ENCODE peak calls at places on chromosomes 13 and 19, in nine cellular contexts. R is hepatocyte, Y is SK-N-SH, V is K562, Q is GM23338, E is body of pancreas, G is neural progenitor cell, H is ascending aorta, L is fibroblast of lung. D is an unnamed sample.

GRCh38 chr19:5588441-5588840 is 20.7 kb upstream of the TINCR start:
- DNase-seq in Q (no peak), E (no peak), V (no peak), G (no peak), H (no peak), L (peak; percentile 69), R (no peak), Y (no peak), D (no peak)

GRCh38 chr19:21604941-21605548 is 99.6 kb downstream of the ZNF429 start:
- DNase-seq in Q (no peak), H (no peak), V (no peak), E (peak; percentile 39), Y (no peak), L (peak; percentile 20), G (no peak), R (no peak), D (no peak)

GRCh38 chr13:52786747-52787146 is 47.1 kb upstream of the CNMD start:
- DNase-seq in Y (no peak), G (no peak), V (no peak), E (no peak), Q (no peak), R (no peak), L (no peak), H (no peak), D (no peak)

GRCh38 chr19:19106061-19106551 is 32.2 kb downstream of the TMEM161A start:
- DNase-seq in H (no peak), L (no peak), Y (no peak), Q (peak; percentile 73), G (peak; percentile 69), R (peak; percentile 52), E (no peak), V (no peak), D (peak; percentile 83)

GRCh38 chr19:35167251-35168119 is 12.9 kb downstream of the FXYD5 start:
- DNase-seq in V (no peak), Y (no peak), E (no peak), Q (no peak), G (no peak), L (no peak), H (no peak), R (no peak), D (peak; percentile 14)

GRCh38 chr13:101289764-101290163 is 126.5 kb downstream of the NALCN start:
- DNase-seq in L (peak; percentile 80), H (no peak), Y (peak; percentile 79), Q (peak; percentile 89), R (peak; percentile 64), V (no peak), G (peak; percentile 87), E (peak; percentile 60), D (peak; percentile 80)

GRCh38 chr19:932647-933552 is 7.1 kb downstream of the ARID3A start:
- DNase-seq in Y (peak; percentile 94), R (no peak), V (no peak), E (peak; percentile 51), L (peak; percentile 93), Q (peak; percentile 74), G (peak; percentile 54), H (no peak), D (peak; percentile 58)

GRCh38 chr13:92806215-92806614 is 420.4 kb upstream of the GPC6 start:
- DNase-seq in Y (no peak), H (no peak), V (no peak), E (peak; percentile 5), Q (no peak), L (peak; percentile 26), G (no peak), R (no peak), D (no peak)

GRCh38 chr19:38196245-38196837 is 27.7 kb downstream of the DPF1 start:
- DNase-seq in H (no peak), G (no peak), Y (no peak), L (no peak), R (no peak), V (no peak), Q (no peak), E (no peak), D (no peak)

GRCh38 chr13:113974304-113975281 is 717 bp upstream of the C13orf46 start:
- DNase-seq in Q (no peak), G (no peak), E (no peak), V (no peak), R (no peak), H (no peak), L (no peak), Y (no peak), D (no peak)

GRCh38 chr19:1807695-1808394 is 4.2 kb downstream of the ATP8B3 start:
- DNase-seq in E (no peak), R (no peak), H (no peak), L (no peak), G (no peak), Q (no peak), V (no peak), Y (no peak), D (no peak)

DNA sequence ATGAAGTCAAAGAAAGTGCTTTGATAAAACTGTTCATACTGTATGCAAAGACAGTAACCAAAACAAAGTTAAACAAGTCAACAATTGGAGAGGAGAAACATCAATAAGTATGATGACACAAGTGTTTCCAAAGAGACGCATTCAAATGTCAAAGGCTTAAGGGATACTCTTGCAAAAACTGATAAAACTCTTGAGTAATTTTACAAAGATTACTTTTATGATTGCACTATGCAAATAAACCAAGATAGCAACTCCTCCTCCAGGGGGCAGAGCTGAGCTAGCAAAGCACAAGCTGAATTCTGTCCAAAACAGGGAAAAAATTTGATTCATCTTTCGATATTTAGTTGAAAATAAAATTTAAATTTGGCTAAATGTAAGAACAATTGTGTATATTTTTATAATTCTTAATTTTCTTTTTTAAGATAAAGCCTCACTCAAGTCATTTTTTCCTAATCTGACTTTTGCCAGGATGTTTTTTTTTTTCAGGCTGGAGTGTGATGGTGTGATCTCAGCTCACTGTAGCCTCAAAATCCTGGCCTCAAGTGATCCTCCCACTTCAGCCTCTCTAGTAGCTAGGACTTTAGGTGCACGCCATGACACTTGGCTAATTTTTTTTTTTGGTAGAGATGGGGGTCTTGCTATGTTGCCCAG is 84.0 kb downstream of the MZT1 start:
- DNase-seq in V (peak; percentile 40), Y (peak; percentile 22), Q (peak; percentile 66), H (no peak), E (peak; percentile 29), R (peak; percentile 80), L (peak; percentile 23), G (peak; percentile 35), D (peak; percentile 68)
- TF ChIP-seq CTCF in V (peak; percentile 56), Y (peak; percentile 87), Q (peak; percentile 66), H (peak; percentile 24), E (peak; percentile 27), R (peak; percentile 71), L (peak; percentile 92), G (peak; percentile 69), D (peak; percentile 89)

GRCh38 chr19:44315883-44316282 is 11.1 kb upstream of the ZNF235 start:
- DNase-seq in V (no peak), L (peak; percentile 8), G (no peak), H (no peak), E (no peak), Q (no peak), Y (no peak), R (no peak), D (no peak)

GRCh38 chr19:44308011-44308410 is 3.2 kb upstream of the ZNF235 start:
- DNase-seq in H (no peak), Y (no peak), R (no peak), L (peak; percentile 22), E (no peak), V (no peak), Q (no peak), G (no peak), D (no peak)

DNA sequence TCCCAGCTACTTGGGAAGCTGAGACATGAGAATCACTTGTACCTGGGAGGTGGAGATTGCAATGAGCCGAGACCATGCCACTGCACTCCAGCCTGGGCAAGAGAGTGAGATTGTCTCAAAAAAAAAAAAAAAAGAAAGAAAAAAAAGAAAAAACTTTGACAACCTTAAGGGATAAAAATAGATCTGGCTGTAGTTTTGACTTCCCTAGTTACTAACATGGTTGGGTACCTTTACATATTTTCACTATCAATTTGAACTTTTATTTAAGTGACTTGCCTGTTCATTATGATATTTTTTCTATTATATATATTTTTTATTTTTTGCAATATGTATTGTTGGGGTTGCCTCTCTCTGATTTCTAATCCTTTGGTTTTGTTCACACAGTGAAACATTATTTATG is 8.4 kb upstream of the ZNF235 start:
- DNase-seq in H (no peak), Q (no peak), R (no peak), E (no peak), G (no peak), Y (no peak), L (no peak), V (no peak), D (no peak)
- H3K4me3 ChIP-seq in H (no peak overlapping the region), Q (no peak overlapping the region), R (no peak overlapping the region), E (no peak overlapping the region), G (no peak overlapping the region), Y (no peak overlapping the region), L (no peak overlapping the region), V (no peak overlapping the region), D (no peak overlapping the region)

GRCh38 chr19:12800873-12801465 is 631 bp downstream of the PRDX2 start:
- DNase-seq in R (peak; percentile 58), V (peak; percentile 56), E (peak; percentile 48), Y (peak; percentile 57), H (no peak), G (peak; percentile 70), Q (peak; percentile 69), L (no peak), D (peak; percentile 73)

GRCh38 chr19:12800344-12800732 is 1.3 kb downstream of the PRDX2 start:
- DNase-seq in L (no peak), R (no peak), E (no peak), G (no peak), V (peak; percentile 56), H (no peak), Y (no peak), Q (no peak), D (no peak)

GRCh38 chr19:12801466-12802266 is at the start of the genes PRDX2 and THSD8:
- DNase-seq in E (peak; percentile 84), R (peak; percentile 92), L (peak; percentile 71), Q (peak; percentile 94), V (peak; percentile 93), H (no peak), Y (peak; percentile 94), G (peak; percentile 93), D (peak; percentile 90)

GRCh38 chr19:12802267-12803106 is 618 bp downstream of the THSD8 start:
- DNase-seq in Y (no peak), E (no peak), V (no peak), R (no peak), H (no peak), L (no peak), G (no peak), Q (no peak), D (no peak)

DNA sequence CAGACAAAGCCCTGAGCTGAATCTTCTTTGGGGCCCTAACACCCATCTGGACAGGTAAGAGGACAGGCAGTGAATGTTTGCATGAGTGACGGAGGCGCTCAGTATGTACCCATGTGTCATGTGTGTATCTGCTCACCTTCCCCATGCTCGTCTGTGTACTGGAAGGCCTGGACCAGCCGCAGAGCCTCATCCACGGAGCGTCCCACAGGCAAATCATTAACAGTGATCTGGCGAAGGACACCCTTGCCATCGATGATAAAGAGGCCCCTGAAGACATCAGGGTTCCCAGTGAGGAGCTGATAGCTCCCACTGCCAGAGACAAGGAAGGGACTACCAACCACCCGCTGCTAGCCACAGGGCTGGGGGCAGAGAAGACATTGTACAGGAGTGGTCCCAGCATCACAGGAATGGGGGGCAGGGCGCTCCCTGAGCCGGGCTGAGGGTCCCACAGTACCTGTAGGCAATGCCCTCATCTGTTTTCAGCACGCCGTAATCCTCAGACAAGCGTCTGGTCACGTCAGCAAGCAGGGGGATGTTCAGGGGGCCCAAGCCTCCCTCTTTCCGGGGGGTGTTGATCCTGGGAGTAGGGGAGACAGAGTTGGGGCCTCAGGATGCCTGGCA is 1.8 kb downstream of the PRDX2 start:
- DNase-seq in R (no peak), H (no peak), Q (no peak), L (no peak), E (no peak), Y (no peak), V (no peak), G (no peak), D (no peak)
- H3K27ac ChIP-seq in R (no peak overlapping the region), H (no peak overlapping the region), Q (no peak overlapping the region), L (no peak overlapping the region), E (no peak overlapping the region), Y (no peak overlapping the region), V (peak overlapping the region; percentile 90), G (no peak overlapping the region), D (no peak overlapping the region)

GRCh38 chr13:45700971-45701900 is 884 bp upstream of the CBY2 start:
- DNase-seq in Q (no peak), Y (no peak), G (no peak), V (no peak), L (no peak), R (no peak), E (no peak), H (no peak), D (no peak)
- TF ChIP-seq CTCF in Q (peak; percentile 40), Y (no peak), G (peak; percentile 24), V (peak; percentile 11), L (no peak), R (no peak), E (no peak), H (no peak), D (peak; percentile 65)

D was measured in endodermal cell.